ENCODE peak calls at places on chromosome 11, in ten cellular contexts. K, H, B, A, S, W, D, Z, J and M are unnamed samples.
A peak's percentile ranks its signal among the peaks of the same experiment; 100 is the strongest.

GRCh38 chr11:96050435-96051182 is 126.7 kb upstream of the MTMR2 start:
- DNase-seq in A (no peak), J (no peak), D (no peak), Z (no peak), S (no peak), K (no peak), W (no peak), B (no peak), H (no peak), M (no peak)

GRCh38 chr11:315516-315994 is 1.7 kb downstream of the IFITM1 start:
- DNase-seq in W (no peak), Z (no peak), K (no peak), H (no peak), B (no peak), D (no peak), J (no peak), A (no peak), S (no peak), M (no peak)

GRCh38 chr11:128261011-128261421 is 326.3 kb downstream of the ETS1 start:
- DNase-seq in W (no peak), K (no peak), S (no peak), D (no peak), J (peak; percentile 49), Z (no peak), H (no peak), A (no peak), B (no peak), M (no peak)

GRCh38 chr11:92751594-92751993 is 217.9 kb upstream of the MTNR1B start:
- DNase-seq in H (no peak), S (no peak), K (no peak), B (no peak), Z (no peak), J (no peak), W (no peak), A (no peak), D (no peak), M (no peak)

GRCh38 chr11:62601114-62601363 is 626 bp downstream of the MTA2 start:
- DNase-seq in W (peak; percentile 68), H (no peak), Z (peak; percentile 63), K (no peak), S (peak; percentile 31), D (peak; percentile 74), B (no peak), J (peak; percentile 14), A (peak; percentile 46), M (peak; percentile 7)

GRCh38 chr11:8110396-8110795 is 29.4 kb downstream of the TUB start:
- DNase-seq in A (no peak), J (peak; percentile 58), K (no peak), H (no peak), W (no peak), S (no peak), Z (no peak), B (no peak), D (no peak), M (no peak)

GRCh38 chr11:1760351-1761109 is 3.2 kb downstream of the CTSD start:
- DNase-seq in Z (peak; percentile 51), J (no peak), A (peak; percentile 81), H (no peak), D (no peak), S (no peak), W (no peak), B (peak; percentile 54), K (no peak), M (no peak)

GRCh38 chr11:61543606-61544306 is 35.2 kb downstream of the LRRC10B start:
- DNase-seq in J (peak; percentile 39), B (no peak), K (no peak), D (no peak), S (peak; percentile 62), W (no peak), H (no peak), A (no peak), Z (no peak), M (no peak)

GRCh38 chr11:34792143-34792542 is 124.0 kb downstream of the APIP start:
- DNase-seq in J (no peak), H (no peak), D (no peak), Z (no peak), W (no peak), A (no peak), K (no peak), B (no peak), S (no peak), M (no peak)

GRCh38 chr11:68804786-68805185 is 36.9 kb downstream of the CPT1A start:
- DNase-seq in A (no peak), K (no peak), H (no peak), Z (no peak), J (no peak), W (no peak), S (no peak), D (no peak), B (no peak), M (no peak)

GRCh38 chr11:72395993-72396392 is 38.3 kb downstream of the CLPB start:
- DNase-seq in S (no peak), Z (no peak), H (no peak), K (no peak), J (no peak), B (no peak), W (no peak), A (peak; percentile 32), D (no peak), M (no peak)

GRCh38 chr11:77106321-77106720 is 3.7 kb downstream of the OMP start:
- DNase-seq in W (no peak), D (no peak), S (peak; percentile 48), H (no peak), B (no peak), K (no peak), A (peak; percentile 32), Z (no peak), J (no peak), M (no peak)

GRCh38 chr11:75480185-75480889 is 45.4 kb downstream of the GDPD5 start:
- DNase-seq in B (no peak), W (no peak), D (peak; percentile 26), S (no peak), Z (no peak), K (no peak), A (no peak), J (no peak), H (no peak), M (no peak)

GRCh38 chr11:37946155-37946766 is 1348.2 kb upstream of the RAG2 start:
- DNase-seq in B (peak; percentile 37), D (no peak), K (no peak), W (peak; percentile 6), H (peak; percentile 30), A (no peak), S (peak; percentile 47), Z (no peak), J (peak; percentile 13), M (no peak)

GRCh38 chr11:65997286-65997685 is 4.7 kb downstream of the EIF1AD start:
- DNase-seq in H (no peak), W (no peak), D (no peak), J (no peak), K (no peak), B (peak; percentile 22), Z (no peak), S (no peak), A (no peak), M (no peak)

GRCh38 chr11:104879514-104880190 is 18.6 kb downstream of the CASP12 start:
- DNase-seq in S (no peak), B (no peak), J (no peak), D (no peak), W (no peak), H (no peak), A (no peak), K (no peak), Z (no peak), M (no peak)